ENCODE peak calls at places on chromosomes 5 and 9, in four cellular contexts. T is Calu3, O is AG10803, S is fibroblast of lung. M is an unnamed sample.
A peak's percentile ranks its signal among the peaks of the same experiment; 100 is the strongest.

GRCh38 chr9:138025417-138025816 is 147.8 kb downstream of the CACNA1B start:
- DNase-seq in T (no peak), S (no peak), O (no peak), M (no peak)

GRCh38 chr9:124348831-124349230 is 66.4 kb downstream of the PSMB7 start:
- DNase-seq in S (no peak), T (no peak), O (no peak), M (peak; percentile 44)

GRCh38 chr5:118611332-118611945 is 376.9 kb downstream of the DTWD2 start:
- DNase-seq in O (peak; percentile 47), T (peak; percentile 34), S (peak; percentile 50), M (no peak)

GRCh38 chr9:92176068-92176799 is 61.0 kb upstream of the SPTLC1 start:
- DNase-seq in O (peak; percentile 4), S (no peak), T (no peak), M (no peak)

GRCh38 chr5:177982072-177982727 is 13.8 kb downstream of the PROP1 start:
- DNase-seq in T (peak; percentile 60), O (no peak), S (no peak), M (no peak)

GRCh38 chr5:133866903-133867245 is 101.6 kb downstream of the C5orf15 start:
- DNase-seq in T (no peak), O (no peak), S (no peak), M (no peak)

GRCh38 chr5:157180374-157181264 is at the start of gene ITK:
- DNase-seq in S (no peak), T (no peak), O (no peak), M (no peak)

GRCh38 chr5:78243639-78244038 is 50.9 kb downstream of the AP3B1 start:
- DNase-seq in T (no peak), O (peak; percentile 51), S (peak; percentile 44), M (no peak)

GRCh38 chr5:154642499-154643245 is 112.5 kb upstream of the LARP1 start:
- DNase-seq in S (peak; percentile 32), T (peak; percentile 34), O (no peak), M (no peak)

GRCh38 chr9:120571443-120572257 is 8.3 kb downstream of the CDK5RAP2 start:
- DNase-seq in T (no peak), S (peak; percentile 83), O (peak; percentile 99), M (peak; percentile 80)

GRCh38 chr5:142063878-142064331 is 44.7 kb upstream of the NDFIP1 start:
- DNase-seq in O (peak; percentile 77), T (peak; percentile 21), S (peak; percentile 70), M (peak; percentile 84)

GRCh38 chr9:80922544-80922943 is 766.8 kb downstream of the TLE1 start:
- DNase-seq in O (no peak), T (no peak), S (no peak), M (no peak)

GRCh38 chr9:16335788-16336580 is 534.5 kb downstream of the BNC2 start:
- DNase-seq in S (peak; percentile 99), T (peak; percentile 66), O (peak; percentile 99), M (peak; percentile 63)

GRCh38 chr5:40333459-40334241 is 346.1 kb upstream of the PTGER4 start:
- DNase-seq in S (peak; percentile 8), O (peak; percentile 32), T (no peak), M (no peak)

GRCh38 chr5:32909207-32909606 is 198.1 kb downstream of the NPR3 start:
- DNase-seq in S (peak; percentile 3), O (peak; percentile 97), T (no peak), M (no peak)

GRCh38 chr5:149337746-149338145 is 7.6 kb upstream of the GRPEL2 start:
- DNase-seq in O (no peak), T (no peak), S (no peak), M (no peak)

M was measured in cardiac septum.